ENCODE peak calls at places on chromosomes 16 and 17, in six cellular contexts. Y is activated T-helper 1 cell treated with anti-CD3 and anti-CD28 coated beads, Interleukin-12 subunit alpha, Interleukin-12 subunit beta, Interleukin-2, Interleukin-4 antibody, amounts not matched to agents 30 ng/mL and 10 ng/mL and 1 ng/mL, durations not matched to agents 14 hours and 24 hours and 36 hours; T is GM23248; M is A549; U is fibroblast of villous mesenchyme; F is left ventricle myocardium superior. J is an unnamed sample.

GRCh38 chr17:73703216-73703615 is 59.0 kb upstream of the SDK2 start:
- DNase-seq in U (no peak), Y (no peak), M (no peak), F (no peak), T (no peak), J (no peak)

GRCh38 chr17:1880851-1881630 is 51.2 kb downstream of the RPA1 start:
- DNase-seq in M (no peak), Y (no peak), F (no peak), T (peak), U (no peak), J (no peak)

GRCh38 chr16:28549301-28549899 is 4.3 kb upstream of the SGF29 start:
- DNase-seq in F (no peak), T (peak), Y (no peak), U (peak), M (peak), J (no peak)

GRCh38 chr16:55955845-55956244 is 80.7 kb upstream of the CES5A start:
- DNase-seq in T (no peak), F (peak), Y (no peak), M (no peak), U (no peak), J (no peak)

GRCh38 chr16:50121721-50122445 is 31.2 kb upstream of the TENT4B start:
- DNase-seq in U (no peak), M (no peak), T (no peak), Y (peak), F (no peak), J (peak)

GRCh38 chr16:67270931-67271338 is 8.4 kb upstream of the PLEKHG4 start:
- DNase-seq in M (no peak), Y (no peak), F (no peak), T (no peak), U (no peak), J (no peak)

GRCh38 chr16:78458588-78458987 is 359.1 kb downstream of the WWOX start:
- DNase-seq in T (no peak), Y (no peak), M (no peak), F (no peak), U (no peak), J (no peak)

GRCh38 chr16:11298143-11298900 is 17.2 kb upstream of the PRM1 start:
- DNase-seq in U (no peak), T (no peak), F (no peak), Y (no peak), M (no peak), J (no peak)

GRCh38 chr16:5027086-5027485 is 6.6 kb downstream of the NAGPA start:
- DNase-seq in Y (no peak), M (no peak), T (no peak), F (no peak), U (no peak), J (no peak)